ENCODE peak calls at places on chromosomes 4 and X, in nine cellular contexts. I, D, C, S, L, W, R, Z and Y are unnamed samples.

GRCh38 chrX:46770006-46770816 is 11.3 kb upstream of the SLC9A7 start:
- DNase-seq in I (peak), D (no peak), C (peak), S (no peak), L (no peak), W (no peak), R (no peak), Z (peak), Y (peak)

GRCh38 chrX:139204903-139205667 is 325.5 kb upstream of the F9 start:
- DNase-seq in I (no peak), D (no peak), C (no peak), S (no peak), L (no peak), W (no peak), R (peak), Z (peak), Y (peak)

GRCh38 chrX:49155243-49155899 is 7.2 kb upstream of the MAGIX start:
- DNase-seq in I (peak), D (no peak), C (peak), S (no peak), L (no peak), W (peak), R (no peak), Z (peak), Y (peak)

GRCh38 chr4:1730532-1731135 is 9.3 kb downstream of the TACC3 start:
- DNase-seq in I (no peak), D (no peak), C (no peak), S (no peak), L (no peak), W (no peak), R (no peak), Z (no peak), Y (no peak)

GRCh38 chr4:161121451-161121850 is 1042.3 kb downstream of the FSTL5 start:
- DNase-seq in I (peak), D (no peak), C (no peak), S (no peak), L (no peak), W (no peak), R (no peak), Z (peak), Y (peak)

GRCh38 chrX:135522132-135522530 is 1.7 kb downstream of the INTS6L start:
- DNase-seq in I (no peak), D (no peak), C (no peak), S (no peak), L (no peak), W (no peak), R (no peak), Z (peak), Y (no peak)

GRCh38 chr4:78762529-78762928 is 13.6 kb upstream of the BMP2K start:
- DNase-seq in I (no peak), D (no peak), C (no peak), S (no peak), L (no peak), W (no peak), R (no peak), Z (no peak), Y (no peak)

GRCh38 chr4:142088906-142089305 is 452.5 kb downstream of the IL15 start:
- DNase-seq in I (peak), D (no peak), C (peak), S (no peak), L (no peak), W (no peak), R (no peak), Z (no peak), Y (peak)

GRCh38 chr4:40445671-40446070 is 110.5 kb downstream of the CHRNA9 start:
- DNase-seq in I (no peak), D (no peak), C (no peak), S (no peak), L (no peak), W (no peak), R (no peak), Z (no peak), Y (no peak)

GRCh38 chr4:152957437-152958185 is 21.5 kb downstream of the FHDC1 start:
- DNase-seq in I (peak), D (no peak), C (no peak), S (no peak), L (no peak), W (no peak), R (peak), Z (no peak), Y (no peak)

GRCh38 chrX:150513564-150513963 is 54.9 kb upstream of the MTM1 start:
- DNase-seq in I (no peak), D (no peak), C (no peak), S (no peak), L (no peak), W (no peak), R (no peak), Z (no peak), Y (no peak)

GRCh38 chrX:150310417-150310816 is 52.7 kb upstream of the MAMLD1 start:
- DNase-seq in I (no peak), D (no peak), C (no peak), S (no peak), L (no peak), W (no peak), R (no peak), Z (no peak), Y (no peak)

GRCh38 chr4:3009422-3009821 is 46.1 kb downstream of the GRK4 start:
- DNase-seq in I (no peak), D (no peak), C (peak), S (no peak), L (no peak), W (peak), R (no peak), Z (peak), Y (peak)

GRCh38 chr4:118682928-118683327 is 2.3 kb upstream of the METTL14 start:
- DNase-seq in I (peak), D (no peak), C (peak), S (no peak), L (no peak), W (no peak), R (no peak), Z (no peak), Y (peak)

GRCh38 chr4:78551420-78552351 is at the start of gene ANXA3:
- DNase-seq in I (no peak), D (no peak), C (no peak), S (no peak), L (no peak), W (peak), R (peak), Z (no peak), Y (no peak)

GRCh38 chrX:107826286-107827136 is 845 bp downstream of the MID2 start:
- DNase-seq in I (peak), D (peak), C (peak), S (no peak), L (no peak), W (peak), R (peak), Z (peak), Y (peak)

GRCh38 chr4:10173754-10174749 is 57.5 kb upstream of the WDR1 start:
- DNase-seq in I (no peak), D (no peak), C (no peak), S (no peak), L (no peak), W (no peak), R (peak), Z (no peak), Y (no peak)

GRCh38 chrX:45669715-45670360 is 469.2 kb upstream of the DIPK2B start:
- DNase-seq in I (peak), D (no peak), C (peak), S (no peak), L (no peak), W (no peak), R (no peak), Z (peak), Y (no peak)